ENCODE peak calls at places on chromosomes 12 and 14, in ten cellular contexts. O is A673, T is tibial artery, H is heart right ventricle, X is ovary, J is GM12865, A is AG09309, R is epithelial cell of esophagus, Q is AG10803, W is body of pancreas. C is an unnamed sample.

GRCh38 chr12:23640754-23641153 is 308.7 kb downstream of the SOX5 start:
- DNase-seq in T (no peak), X (no peak), W (no peak), O (no peak), Q (no peak), H (no peak), R (no peak), J (no peak), A (no peak), C (no peak)

GRCh38 chr12:128190614-128191013 is 76.4 kb upstream of the TMEM132C start:
- DNase-seq in R (no peak), J (no peak), Q (no peak), X (no peak), H (no peak), A (no peak), W (peak), O (no peak), T (no peak), C (peak)

GRCh38 chr12:113143959-113144358 is 5.6 kb upstream of the CFAP73 start:
- DNase-seq in H (no peak), X (no peak), Q (no peak), J (no peak), O (no peak), A (no peak), W (no peak), R (no peak), T (no peak), C (no peak)

GRCh38 chr12:131775904-131776889 is 52.0 kb upstream of the MMP17 start:
- DNase-seq in A (no peak), Q (no peak), J (peak), X (no peak), O (no peak), H (no peak), T (no peak), W (no peak), R (peak), C (no peak)

GRCh38 chr12:47111854-47112253 is 32.1 kb upstream of the AMIGO2 start:
- DNase-seq in O (no peak), A (no peak), T (no peak), J (no peak), Q (no peak), R (no peak), W (no peak), X (no peak), H (no peak), C (no peak)

GRCh38 chr12:11545438-11546330 is 103.8 kb upstream of the ETV6 start:
- DNase-seq in X (no peak), R (no peak), Q (no peak), W (no peak), H (no peak), A (no peak), T (no peak), O (peak), J (peak), C (no peak)

GRCh38 chr12:12436831-12437345 is 80.0 kb downstream of the BORCS5 start:
- DNase-seq in H (no peak), W (no peak), J (no peak), T (no peak), Q (no peak), A (no peak), X (no peak), O (no peak), R (peak), C (no peak)

GRCh38 chr12:24539646-24540045 is 409.3 kb downstream of the BCAT1 start:
- DNase-seq in A (no peak), O (no peak), R (no peak), H (no peak), W (no peak), J (no peak), X (no peak), Q (no peak), T (no peak), C (no peak)

GRCh38 chr12:110197003-110197402 is 72.8 kb downstream of the IFT81 start:
- DNase-seq in H (no peak), J (no peak), A (no peak), T (no peak), X (no peak), Q (no peak), W (no peak), R (no peak), O (no peak), C (no peak)

GRCh38 chr12:21073822-21074460 is 57.1 kb upstream of the SLCO1B1 start:
- DNase-seq in J (no peak), O (peak), X (no peak), R (peak), H (no peak), T (no peak), W (no peak), Q (peak), A (peak), C (no peak)

GRCh38 chr12:27081668-27082091 is 698 bp downstream of the C12orf71 start:
- DNase-seq in A (no peak), R (peak), W (no peak), O (no peak), Q (peak), H (no peak), X (no peak), T (no peak), J (no peak), C (no peak)

GRCh38 chr14:105050551-105050897 is 14.7 kb downstream of the GPR132 start:
- DNase-seq in T (no peak), O (peak), A (no peak), R (peak), X (no peak), Q (peak), J (no peak), H (no peak), W (peak), C (no peak)

GRCh38 chr12:107277850-107278249 is 184.5 kb upstream of the CRY1 start:
- DNase-seq in A (peak), R (peak), Q (peak), J (no peak), T (no peak), W (no peak), H (no peak), O (peak), X (no peak), C (no peak)

GRCh38 chr12:92987846-92988621 is 58.9 kb upstream of the EEA1 start:
- DNase-seq in X (no peak), J (peak), T (peak), Q (no peak), R (no peak), O (peak), H (peak), A (no peak), W (peak), C (no peak)

GRCh38 chr12:94174576-94174975 is 26.2 kb downstream of the PLXNC1 start:
- DNase-seq in X (no peak), W (no peak), O (no peak), Q (no peak), H (no peak), A (no peak), J (peak), R (no peak), T (no peak), C (no peak)

GRCh38 chr12:123387508-123388217 is 3.7 kb downstream of the KMT5A start:
- DNase-seq in R (no peak), T (no peak), W (peak), J (peak), H (no peak), Q (no peak), A (no peak), X (no peak), O (no peak), C (no peak)

GRCh38 chr12:71947645-71948105 is 9.0 kb downstream of the TPH2 start:
- DNase-seq in R (peak), X (no peak), W (peak), O (no peak), Q (peak), T (no peak), H (no peak), J (no peak), A (no peak), C (no peak)

GRCh38 chr14:86013663-86014062 is 483.7 kb downstream of the FLRT2 start:
- DNase-seq in T (no peak), Q (no peak), X (no peak), H (no peak), R (peak), O (no peak), J (no peak), A (no peak), W (no peak), C (no peak)

GRCh38 chr12:107488666-107489065 is 196.9 kb upstream of the PWP1 start:
- DNase-seq in H (no peak), R (no peak), O (no peak), T (no peak), Q (peak), A (peak), J (no peak), W (no peak), X (no peak), C (no peak)

GRCh38 chr12:97573901-97574300 is 111.3 kb downstream of the RMST start:
- DNase-seq in Q (peak), W (no peak), H (no peak), R (peak), A (no peak), J (no peak), X (no peak), T (no peak), O (no peak), C (no peak)

GRCh38 chr12:51793201-51793600 is 55.3 kb downstream of the FIGNL2 start:
- DNase-seq in R (peak), T (no peak), Q (peak), J (no peak), H (no peak), W (no peak), X (no peak), O (no peak), A (no peak), C (no peak)

GRCh38 chr12:67650528-67651379 is 2.2 kb downstream of the DYRK2 start:
- DNase-seq in X (no peak), O (no peak), T (no peak), J (peak), R (no peak), Q (no peak), H (no peak), A (no peak), W (peak), C (no peak)

GRCh38 chr12:25054783-25055144 is 105.9 kb upstream of the BCAT1 start:
- DNase-seq in A (no peak), W (peak), Q (no peak), J (peak), R (peak), O (no peak), H (no peak), T (no peak), X (no peak), C (no peak)

GRCh38 chr14:68926236-68926635 is 52.9 kb downstream of the ACTN1 start:
- DNase-seq in O (no peak), J (no peak), X (no peak), W (no peak), A (no peak), R (peak), Q (no peak), T (no peak), H (no peak), C (no peak)
- TF ChIP-seq CTCF in O (peak), J (peak), X (no peak), W (no peak), A (peak), R (peak), Q (peak), T (no peak), H (peak), C (no peak)

DNA sequence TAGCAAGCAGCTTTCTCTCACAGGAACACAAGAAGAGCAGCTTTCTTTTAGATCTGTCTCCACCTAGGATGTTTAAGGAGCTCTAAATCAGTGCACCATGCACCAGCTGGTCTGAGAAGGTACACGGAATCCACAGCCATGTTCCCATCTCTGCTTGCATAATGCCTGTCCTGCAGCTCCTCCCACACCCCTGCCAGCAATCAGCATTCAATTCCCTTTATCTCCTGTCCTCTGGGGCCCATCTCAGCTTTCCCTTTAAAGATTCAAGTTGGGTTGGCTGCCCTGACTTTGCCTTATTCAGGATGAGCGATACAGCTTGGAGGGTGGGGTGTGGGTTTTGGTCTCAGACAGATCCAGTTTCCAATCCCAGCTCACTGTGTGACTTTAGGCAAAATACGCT is 826.3 kb downstream of the BCL11B start:
- DNase-seq in Q (no peak), J (no peak), H (no peak), T (no peak), R (no peak), W (no peak), O (no peak), A (no peak), X (no peak), C (no peak)
- TF ChIP-seq CTCF in Q (no peak), J (no peak), H (no peak), T (no peak), R (no peak), W (no peak), O (no peak), A (no peak), X (no peak), C (no peak)

GRCh38 chr14:93804654-93805053 is 16.4 kb upstream of the PRIMA1 start:
- DNase-seq in O (no peak), A (no peak), R (no peak), T (no peak), H (no peak), Q (no peak), J (no peak), W (no peak), X (no peak), C (peak)
- TF ChIP-seq CTCF in O (peak), A (no peak), R (no peak), T (no peak), H (no peak), Q (no peak), J (peak), W (no peak), X (no peak), C (no peak)

DNA sequence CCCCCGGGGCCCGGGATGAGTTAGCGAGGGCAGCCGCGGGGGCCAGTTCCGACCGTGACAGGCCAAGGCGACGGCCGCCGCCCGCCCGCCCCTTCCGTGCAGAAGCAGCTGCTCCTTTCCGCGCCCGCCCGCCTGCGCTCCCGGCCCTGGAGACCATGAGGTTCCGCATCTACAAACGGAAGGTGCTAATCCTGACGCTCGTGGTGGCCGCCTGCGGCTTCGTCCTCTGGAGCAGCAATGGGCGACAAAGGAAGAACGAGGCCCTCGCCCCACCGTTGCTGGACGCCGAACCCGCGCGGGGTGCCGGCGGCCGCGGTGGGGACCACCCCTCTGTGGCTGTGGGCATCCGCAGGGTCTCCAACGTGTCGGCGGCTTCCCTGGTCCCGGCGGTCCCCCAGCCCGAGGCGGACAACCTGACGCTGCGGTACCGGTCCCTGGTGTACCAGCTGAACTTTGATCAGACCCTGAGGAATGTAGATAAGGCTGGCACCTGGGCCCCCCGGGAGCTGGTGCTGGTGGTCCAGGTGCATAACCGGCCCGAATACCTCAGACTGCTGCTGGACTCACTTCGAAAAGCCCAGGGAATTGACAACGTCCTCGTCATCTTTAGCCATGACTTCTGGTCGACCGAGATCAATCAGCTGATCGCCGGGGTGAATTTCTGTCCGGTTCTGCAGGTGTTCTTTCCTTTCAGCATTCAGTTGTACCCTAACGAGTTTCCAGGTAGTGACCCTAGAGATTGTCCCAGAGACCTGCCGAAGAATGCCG is 699 bp downstream of the MGAT2 start:
- DNase-seq in W (peak), O (peak), T (peak), H (peak), Q (peak), X (peak), A (no peak), R (no peak), J (peak), C (peak)
- TF ChIP-seq CTCF in W (no peak), O (no peak), T (no peak), H (peak), Q (no peak), X (no peak), A (no peak), R (no peak), J (no peak), C (no peak)